ENCODE peak calls at places on chromosomes 12 and 14, in eight cellular contexts. X is psoas muscle, G is progenitor cell of endocrine pancreas, Z is astrocyte of the cerebellum, J is lower leg skin, D is cardiac fibroblast, A is fibroblast of lung, Y is fibroblast of the aortic adventitia. Q is an unnamed sample.

GRCh38 chr12:82708507-82708906 is 21.8 kb downstream of the TMTC2 start:
- DNase-seq in X (no peak), G (no peak), Z (no peak), J (no peak), D (no peak), A (peak; percentile 5), Y (no peak), Q (no peak)

GRCh38 chr14:51548187-51548586 is 103.5 kb upstream of the FRMD6 start:
- DNase-seq in X (no peak), G (no peak), Z (no peak), J (no peak), D (no peak), A (no peak), Y (no peak), Q (no peak)

GRCh38 chr12:54024127-54024526 is 4.1 kb upstream of the HOXC6 start:
- DNase-seq in X (peak; percentile 62), G (no peak), Z (no peak), J (no peak), D (no peak), A (no peak), Y (no peak), Q (no peak)

GRCh38 chr14:38143170-38143569 is 64.5 kb upstream of the SSTR1 start:
- DNase-seq in X (no peak), G (no peak), Z (no peak), J (no peak), D (no peak), A (peak; percentile 8), Y (no peak), Q (no peak)

GRCh38 chr12:68157295-68157871 is 2.2 kb downstream of the IFNG start:
- DNase-seq in X (no peak), G (no peak), Z (no peak), J (no peak), D (no peak), A (no peak), Y (no peak), Q (no peak)

GRCh38 chr12:100675432-100675831 is 101.9 kb downstream of the GAS2L3 start:
- DNase-seq in X (no peak), G (no peak), Z (peak; percentile 59), J (no peak), D (peak; percentile 81), A (peak; percentile 67), Y (no peak), Q (no peak)

GRCh38 chr14:70011098-70011497 is 131.9 kb downstream of the SMOC1 start:
- DNase-seq in X (no peak), G (no peak), Z (no peak), J (no peak), D (no peak), A (no peak), Y (no peak), Q (no peak)

GRCh38 chr12:40693503-40693863 is 1.2 kb downstream of the CNTN1 start:
- DNase-seq in X (peak; percentile 47), G (no peak), Z (no peak), J (no peak), D (no peak), A (no peak), Y (no peak), Q (no peak)

GRCh38 chr12:91778938-91779400 is 366.7 kb downstream of the BTG1 start:
- DNase-seq in X (no peak), G (no peak), Z (peak; percentile 40), J (peak; percentile 50), D (peak; percentile 93), A (peak; percentile 83), Y (peak; percentile 82), Q (no peak)

GRCh38 chr12:9597365-9597764 is 10.4 kb downstream of the KLRB1 start:
- DNase-seq in X (no peak), G (no peak), Z (no peak), J (no peak), D (no peak), A (no peak), Y (no peak), Q (no peak)

GRCh38 chr14:68501621-68502052 is 291.2 kb downstream of the ZFP36L1 start:
- DNase-seq in X (peak; percentile 68), G (no peak), Z (no peak), J (no peak), D (no peak), A (no peak), Y (no peak), Q (no peak)

GRCh38 chr12:107903377-107904061 is 129.0 kb downstream of the ASCL4 start:
- DNase-seq in X (peak; percentile 73), G (peak; percentile 32), Z (no peak), J (peak; percentile 31), D (peak; percentile 3), A (no peak), Y (no peak), Q (peak; percentile 76)

GRCh38 chr12:6771091-6771495 is 1.2 kb upstream of the LAG3 start:
- DNase-seq in X (no peak), G (no peak), Z (no peak), J (peak; percentile 55), D (no peak), A (no peak), Y (no peak), Q (no peak)

GRCh38 chr12:102548543-102548942 is 68.2 kb upstream of the IGF1 start:
- DNase-seq in X (peak; percentile 61), G (no peak), Z (no peak), J (no peak), D (no peak), A (no peak), Y (no peak), Q (no peak)

GRCh38 chr14:104803280-104803915 is 2.5 kb downstream of the ZBTB42 start:
- DNase-seq in X (no peak), G (no peak), Z (no peak), J (no peak), D (peak; percentile 36), A (no peak), Y (no peak), Q (no peak)

GRCh38 chr12:92898755-92899154 is 30.3 kb downstream of the EEA1 start:
- DNase-seq in X (no peak), G (no peak), Z (no peak), J (no peak), D (peak; percentile 53), A (no peak), Y (peak; percentile 60), Q (no peak)

GRCh38 chr12:68572650-68573049 is 38.0 kb upstream of the RAP1B start:
- DNase-seq in X (no peak), G (no peak), Z (no peak), J (no peak), D (no peak), A (no peak), Y (peak; percentile 30), Q (no peak)

GRCh38 chr14:23568021-23568599 is 519 bp upstream of the AP1G2 start:
- DNase-seq in X (no peak), G (no peak), Z (no peak), J (no peak), D (no peak), A (no peak), Y (no peak), Q (no peak)

GRCh38 chr12:99250091-99250490 is 397.5 kb upstream of the GARIN6 start:
- DNase-seq in X (no peak), G (no peak), Z (no peak), J (no peak), D (no peak), A (no peak), Y (no peak), Q (no peak)

GRCh38 chr12:31702047-31702446 is 26.8 kb downstream of the AMN1 start:
- DNase-seq in X (no peak), G (no peak), Z (no peak), J (no peak), D (peak; percentile 62), A (peak; percentile 3), Y (peak; percentile 53), Q (no peak)
- TF ChIP-seq CTCF in X (peak; percentile 12), G (peak; percentile 39), Z (no peak), J (no peak), D (peak; percentile 32), A (no peak), Y (peak; percentile 25), Q (no peak)

GRCh38 chr12:104290320-104290719 is 13.2 kb upstream of the EID3 start:
- DNase-seq in X (no peak), G (no peak), Z (no peak), J (no peak), D (no peak), A (no peak), Y (peak; percentile 34), Q (no peak)

GRCh38 chr12:104290855-104291254 is 12.7 kb upstream of the EID3 start:
- DNase-seq in X (no peak), G (no peak), Z (no peak), J (no peak), D (no peak), A (no peak), Y (peak; percentile 39), Q (no peak)

GRCh38 chr12:104294845-104295674 is 8.5 kb upstream of the EID3 start:
- DNase-seq in X (no peak), G (no peak), Z (no peak), J (peak; percentile 51), D (no peak), A (no peak), Y (peak; percentile 11), Q (no peak)

GRCh38 chr12:104292872-104293794 is 10.4 kb upstream of the EID3 start:
- DNase-seq in X (no peak), G (no peak), Z (no peak), J (no peak), D (peak; percentile 63), A (no peak), Y (peak; percentile 59), Q (no peak)

GRCh38 chr12:104291867-104292524 is 11.5 kb upstream of the EID3 start:
- DNase-seq in X (no peak), G (no peak), Z (no peak), J (no peak), D (no peak), A (no peak), Y (peak; percentile 4), Q (no peak)
- TF ChIP-seq CTCF in X (no peak), G (no peak), Z (no peak), J (no peak), D (no peak), A (no peak), Y (no peak), Q (no peak)

GRCh38 chr14:63039800-63040380 is 5.4 kb downstream of the KCNH5 start:
- DNase-seq in X (no peak), G (no peak), Z (peak; percentile 29), J (no peak), D (peak; percentile 88), A (peak; percentile 91), Y (peak; percentile 73), Q (no peak)
- TF ChIP-seq CTCF in X (peak; percentile 23), G (peak; percentile 82), Z (peak; percentile 39), J (no peak), D (peak; percentile 31), A (peak; percentile 31), Y (peak; percentile 34), Q (peak; percentile 72)

DNA sequence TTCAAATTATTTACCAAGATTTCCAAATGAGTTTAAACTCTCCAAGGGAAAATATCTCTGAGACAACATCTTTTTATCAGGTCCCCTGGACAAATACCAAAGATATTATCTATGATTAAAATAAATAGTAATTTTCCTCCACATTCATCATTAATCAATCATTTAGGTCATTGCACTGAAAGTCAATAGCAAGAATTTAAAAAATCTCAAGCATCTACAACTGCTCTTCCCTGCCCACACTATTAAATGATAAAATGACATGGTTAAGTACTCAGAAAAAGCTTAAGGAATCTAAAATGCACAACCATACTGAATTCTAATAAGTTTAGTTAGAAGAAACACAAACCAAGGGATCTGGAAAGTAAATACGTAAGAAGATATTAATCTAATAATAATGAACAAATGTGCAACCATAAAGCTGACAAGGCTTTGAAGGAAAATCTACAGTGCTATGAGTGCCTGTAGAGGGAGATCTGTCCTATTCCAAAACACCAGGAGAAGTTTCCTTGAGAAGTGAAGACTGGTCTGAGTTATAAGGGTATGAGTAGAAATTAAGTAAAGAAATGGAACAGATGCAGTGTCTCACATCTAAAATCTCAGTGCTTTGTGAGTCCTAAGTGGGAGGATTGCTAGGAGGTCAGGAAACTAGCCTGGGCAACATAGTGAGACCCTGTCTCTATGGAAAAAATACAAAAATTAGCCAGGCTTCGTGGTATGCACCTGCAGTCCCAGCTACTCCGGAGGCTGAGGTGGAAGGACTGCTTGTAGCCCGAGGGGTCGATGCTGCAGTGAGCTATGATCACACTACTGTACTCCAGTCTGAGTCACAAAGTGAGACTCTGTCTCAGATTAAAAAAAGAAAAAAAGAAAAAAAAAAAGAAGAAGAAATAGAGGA is 19.2 kb downstream of the INTS13 start:
- DNase-seq in X (no peak), G (no peak), Z (no peak), J (no peak), D (peak; percentile 16), A (peak; percentile 19), Y (peak; percentile 34), Q (no peak)
- TF ChIP-seq CTCF in X (no peak), G (no peak), Z (peak; percentile 24), J (no peak), D (no peak), A (peak; percentile 20), Y (peak; percentile 45), Q (no peak)